ENCODE peak calls at places on chromosomes 7 and 10, in nine cellular contexts. One of them, this sample, is unnamed.

GRCh38 chr10:119656760-119657159 is 5.6 kb downstream of the BAG3 start:
- DNase-seq in ovary: no peak
- DNase-seq in testis: no peak
- DNase-seq in transverse colon: no peak
- DNase-seq in uterus: no peak
- DNase-seq in gastrocnemius medialis: peak; percentile 10
- DNase-seq in endothelial cell of umbilical vein: no peak
- DNase-seq in Peyer's patch: no peak
- DNase-seq in H1: no peak
- DNase-seq in this sample: no peak

GRCh38 chr7:128904381-128905197 is 5.9 kb downstream of the KCP start:
- DNase-seq in ovary: no peak
- DNase-seq in testis: no peak
- DNase-seq in transverse colon: peak; percentile 9
- DNase-seq in uterus: no peak
- DNase-seq in gastrocnemius medialis: no peak
- DNase-seq in endothelial cell of umbilical vein: peak; percentile 53
- DNase-seq in Peyer's patch: peak; percentile 61
- DNase-seq in H1: peak; percentile 54
- DNase-seq in this sample: no peak

GRCh38 chr10:112949875-112950507 is at the start of gene TCF7L2:
- DNase-seq in ovary: peak; percentile 96
- DNase-seq in testis: peak; percentile 99
- DNase-seq in transverse colon: peak; percentile 96
- DNase-seq in uterus: peak; percentile 94
- DNase-seq in gastrocnemius medialis: peak; percentile 92
- DNase-seq in endothelial cell of umbilical vein: peak; percentile 97
- DNase-seq in Peyer's patch: peak; percentile 96
- DNase-seq in H1: peak; percentile 90
- DNase-seq in this sample: peak; percentile 96

GRCh38 chr10:15168296-15168780 is at the start of gene NMT2:
- DNase-seq in ovary: no peak
- DNase-seq in testis: no peak
- DNase-seq in transverse colon: no peak
- DNase-seq in uterus: peak; percentile 87
- DNase-seq in gastrocnemius medialis: peak; percentile 81
- DNase-seq in endothelial cell of umbilical vein: peak; percentile 81
- DNase-seq in Peyer's patch: no peak
- DNase-seq in H1: peak; percentile 85
- DNase-seq in this sample: no peak

GRCh38 chr10:13585943-13586342 is 822 bp upstream of the PRPF18 start:
- DNase-seq in ovary: no peak
- DNase-seq in testis: no peak
- DNase-seq in transverse colon: no peak
- DNase-seq in uterus: no peak
- DNase-seq in gastrocnemius medialis: no peak
- DNase-seq in endothelial cell of umbilical vein: no peak
- DNase-seq in Peyer's patch: no peak
- DNase-seq in H1: no peak
- DNase-seq in this sample: no peak

GRCh38 chr10:35371731-35372130 is 35.4 kb downstream of the CCNY start:
- DNase-seq in ovary: no peak
- DNase-seq in testis: no peak
- DNase-seq in transverse colon: no peak
- DNase-seq in uterus: no peak
- DNase-seq in gastrocnemius medialis: no peak
- DNase-seq in endothelial cell of umbilical vein: no peak
- DNase-seq in Peyer's patch: no peak
- DNase-seq in H1: peak; percentile 24
- DNase-seq in this sample: no peak

GRCh38 chr7:15602236-15602635 is 40.4 kb upstream of the AGMO start:
- DNase-seq in ovary: no peak
- DNase-seq in testis: no peak
- DNase-seq in transverse colon: no peak
- DNase-seq in uterus: no peak
- DNase-seq in gastrocnemius medialis: no peak
- DNase-seq in endothelial cell of umbilical vein: peak; percentile 48
- DNase-seq in Peyer's patch: no peak
- DNase-seq in H1: no peak
- DNase-seq in this sample: no peak

GRCh38 chr7:122136639-122137253 is 7.3 kb downstream of the AASS start:
- DNase-seq in ovary: no peak
- DNase-seq in testis: no peak
- DNase-seq in transverse colon: no peak
- DNase-seq in uterus: no peak
- DNase-seq in gastrocnemius medialis: no peak
- DNase-seq in endothelial cell of umbilical vein: no peak
- DNase-seq in Peyer's patch: no peak
- DNase-seq in H1: no peak
- DNase-seq in this sample: no peak

GRCh38 chr10:49282306-49282705 is 16.7 kb upstream of the C10orf71 start:
- DNase-seq in ovary: no peak
- DNase-seq in testis: no peak
- DNase-seq in transverse colon: no peak
- DNase-seq in uterus: no peak
- DNase-seq in gastrocnemius medialis: no peak
- DNase-seq in endothelial cell of umbilical vein: no peak
- DNase-seq in Peyer's patch: no peak
- DNase-seq in H1: no peak
- DNase-seq in this sample: no peak

GRCh38 chr7:50865450-50865849 is 82.8 kb upstream of the GRB10 start:
- DNase-seq in ovary: no peak
- DNase-seq in testis: no peak
- DNase-seq in transverse colon: no peak
- DNase-seq in uterus: no peak
- DNase-seq in gastrocnemius medialis: no peak
- DNase-seq in endothelial cell of umbilical vein: no peak
- DNase-seq in Peyer's patch: no peak
- DNase-seq in H1: no peak
- DNase-seq in this sample: no peak

GRCh38 chr7:36971515-36972139 is 247.3 kb upstream of the AOAH start:
- DNase-seq in ovary: no peak
- DNase-seq in testis: no peak
- DNase-seq in transverse colon: no peak
- DNase-seq in uterus: no peak
- DNase-seq in gastrocnemius medialis: no peak
- DNase-seq in endothelial cell of umbilical vein: no peak
- DNase-seq in Peyer's patch: no peak
- DNase-seq in H1: no peak
- DNase-seq in this sample: no peak

GRCh38 chr10:106938448-106939014 is 226.0 kb downstream of the SORCS1 start:
- DNase-seq in ovary: no peak
- DNase-seq in testis: no peak
- DNase-seq in transverse colon: no peak
- DNase-seq in uterus: no peak
- DNase-seq in gastrocnemius medialis: no peak
- DNase-seq in endothelial cell of umbilical vein: no peak
- DNase-seq in Peyer's patch: no peak
- DNase-seq in H1: no peak
- DNase-seq in this sample: no peak

GRCh38 chr7:74269757-74270277 is 15.6 kb upstream of the RFC2 start:
- DNase-seq in ovary: peak; percentile 51
- DNase-seq in testis: peak; percentile 68
- DNase-seq in transverse colon: peak; percentile 79
- DNase-seq in uterus: peak; percentile 64
- DNase-seq in gastrocnemius medialis: no peak
- DNase-seq in endothelial cell of umbilical vein: peak; percentile 62
- DNase-seq in Peyer's patch: peak; percentile 85
- DNase-seq in H1: peak; percentile 86
- DNase-seq in this sample: peak; percentile 74

GRCh38 chr7:114787556-114787955 is 134.3 kb upstream of the MDFIC start:
- DNase-seq in ovary: no peak
- DNase-seq in testis: no peak
- DNase-seq in transverse colon: no peak
- DNase-seq in uterus: no peak
- DNase-seq in gastrocnemius medialis: no peak
- DNase-seq in endothelial cell of umbilical vein: no peak
- DNase-seq in Peyer's patch: no peak
- DNase-seq in H1: no peak
- DNase-seq in this sample: no peak
- H3K27ac ChIP-seq in ovary: no peak overlapping the region
- H3K27ac ChIP-seq in testis: no peak overlapping the region
- H3K27ac ChIP-seq in transverse colon: no peak overlapping the region
- H3K27ac ChIP-seq in uterus: no peak overlapping the region
- H3K27ac ChIP-seq in gastrocnemius medialis: no peak overlapping the region
- H3K27ac ChIP-seq in endothelial cell of umbilical vein: no peak overlapping the region
- H3K27ac ChIP-seq in Peyer's patch: no peak overlapping the region
- H3K27ac ChIP-seq in H1: no peak overlapping the region
- H3K27ac ChIP-seq in this sample: no peak overlapping the region

GRCh38 chr10:132320776-132321469 is 11.1 kb upstream of the LRRC27 start:
- DNase-seq in ovary: no peak
- DNase-seq in testis: no peak
- DNase-seq in transverse colon: no peak
- DNase-seq in uterus: no peak
- DNase-seq in gastrocnemius medialis: no peak
- DNase-seq in endothelial cell of umbilical vein: no peak
- DNase-seq in Peyer's patch: peak; percentile 37
- DNase-seq in H1: no peak
- DNase-seq in this sample: no peak
- TF ChIP-seq POLR2A in ovary: no peak
- TF ChIP-seq POLR2A in testis: no peak
- TF ChIP-seq POLR2A in transverse colon: no peak
- TF ChIP-seq POLR2A in uterus: no peak
- TF ChIP-seq POLR2A in gastrocnemius medialis: no peak
- TF ChIP-seq POLR2A in endothelial cell of umbilical vein: no peak
- TF ChIP-seq POLR2A in Peyer's patch: no peak
- TF ChIP-seq POLR2A in H1: no peak
- TF ChIP-seq POLR2A in this sample: no peak

GRCh38 chr7:137898839-137899681 is 52.3 kb upstream of the DGKI start:
- DNase-seq in ovary: peak; percentile 62
- DNase-seq in testis: peak; percentile 89
- DNase-seq in transverse colon: peak; percentile 81
- DNase-seq in uterus: peak; percentile 80
- DNase-seq in gastrocnemius medialis: peak; percentile 79
- DNase-seq in endothelial cell of umbilical vein: peak; percentile 73
- DNase-seq in Peyer's patch: peak; percentile 91
- DNase-seq in H1: peak; percentile 95
- DNase-seq in this sample: peak; percentile 70
- H3K27ac ChIP-seq in ovary: no peak overlapping the region
- H3K27ac ChIP-seq in testis: no peak overlapping the region
- H3K27ac ChIP-seq in transverse colon: peak overlapping the region; percentile 2
- H3K27ac ChIP-seq in uterus: peak overlapping the region; percentile 57
- H3K27ac ChIP-seq in gastrocnemius medialis: peak overlapping the region; percentile 55
- H3K27ac ChIP-seq in endothelial cell of umbilical vein: no peak overlapping the region
- H3K27ac ChIP-seq in Peyer's patch: no peak overlapping the region
- H3K27ac ChIP-seq in H1: no peak overlapping the region
- H3K27ac ChIP-seq in this sample: peak overlapping the region; percentile 29

GRCh38 chr10:73800560-73801252 is 10.7 kb downstream of the NDST2 start:
- DNase-seq in ovary: no peak
- DNase-seq in testis: no peak
- DNase-seq in transverse colon: no peak
- DNase-seq in uterus: no peak
- DNase-seq in gastrocnemius medialis: no peak
- DNase-seq in endothelial cell of umbilical vein: no peak
- DNase-seq in Peyer's patch: no peak
- DNase-seq in H1: no peak
- DNase-seq in this sample: no peak

GRCh38 chr10:73801253-73801590 is 10.2 kb downstream of the NDST2 start:
- DNase-seq in ovary: no peak
- DNase-seq in testis: no peak
- DNase-seq in transverse colon: no peak
- DNase-seq in uterus: no peak
- DNase-seq in gastrocnemius medialis: no peak
- DNase-seq in endothelial cell of umbilical vein: no peak
- DNase-seq in Peyer's patch: no peak
- DNase-seq in H1: no peak
- DNase-seq in this sample: no peak

GRCh38 chr10:73803680-73804286 is 7.6 kb downstream of the NDST2 start:
- DNase-seq in ovary: no peak
- DNase-seq in testis: no peak
- DNase-seq in transverse colon: no peak
- DNase-seq in uterus: no peak
- DNase-seq in gastrocnemius medialis: no peak
- DNase-seq in endothelial cell of umbilical vein: no peak
- DNase-seq in Peyer's patch: no peak
- DNase-seq in H1: no peak
- DNase-seq in this sample: no peak

GRCh38 chr10:73799899-73800559 is 11.4 kb downstream of the NDST2 start:
- DNase-seq in ovary: no peak
- DNase-seq in testis: no peak
- DNase-seq in transverse colon: no peak
- DNase-seq in uterus: no peak
- DNase-seq in gastrocnemius medialis: no peak
- DNase-seq in endothelial cell of umbilical vein: no peak
- DNase-seq in Peyer's patch: no peak
- DNase-seq in H1: no peak
- DNase-seq in this sample: no peak

DNA sequence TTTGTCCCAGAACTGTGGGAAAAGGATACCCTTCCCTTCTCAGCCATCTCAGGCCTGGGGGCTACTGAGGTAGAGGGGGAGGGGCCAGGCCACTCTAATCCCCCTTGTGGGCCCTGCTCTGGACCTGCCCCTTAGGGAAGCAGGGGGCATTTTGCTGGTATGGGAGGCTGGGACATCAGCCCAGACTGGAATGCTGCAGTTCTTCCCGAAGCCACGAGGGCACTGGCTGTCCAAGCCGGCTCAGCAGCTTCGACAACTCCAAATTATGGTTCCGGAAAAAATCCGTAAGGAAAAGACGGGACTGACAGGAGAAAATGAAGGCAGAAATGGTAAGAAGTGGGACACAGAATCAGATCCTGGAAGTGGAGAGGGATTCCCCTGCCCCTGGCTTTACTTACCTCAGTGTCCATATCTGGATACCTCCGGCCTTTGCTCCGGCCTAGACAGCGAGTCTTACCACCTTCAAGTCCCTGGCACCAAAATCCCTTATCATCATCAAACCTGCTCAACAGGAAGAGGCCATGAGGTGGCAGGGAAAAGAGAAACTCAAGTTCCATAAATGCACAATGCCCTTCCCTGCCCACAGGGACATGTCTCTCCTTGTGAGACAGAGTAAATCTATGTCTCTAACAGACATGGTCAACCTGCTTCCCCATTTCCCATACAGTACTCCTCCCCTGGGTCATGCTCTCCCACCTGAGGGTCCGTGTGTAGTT is 9.0 kb downstream of the NDST2 start:
- DNase-seq in ovary: no peak
- DNase-seq in testis: no peak
- DNase-seq in transverse colon: no peak
- DNase-seq in uterus: no peak
- DNase-seq in gastrocnemius medialis: no peak
- DNase-seq in endothelial cell of umbilical vein: no peak
- DNase-seq in Peyer's patch: no peak
- DNase-seq in H1: no peak
- DNase-seq in this sample: no peak
- TF ChIP-seq POLR2A in ovary: no peak
- TF ChIP-seq POLR2A in testis: no peak
- TF ChIP-seq POLR2A in transverse colon: no peak
- TF ChIP-seq POLR2A in uterus: no peak
- TF ChIP-seq POLR2A in gastrocnemius medialis: no peak
- TF ChIP-seq POLR2A in endothelial cell of umbilical vein: no peak
- TF ChIP-seq POLR2A in Peyer's patch: no peak
- TF ChIP-seq POLR2A in H1: no peak
- TF ChIP-seq POLR2A in this sample: no peak

This sample was measured in adrenal gland.